ENCODE peak calls at places on chromosomes 1 and 21, in ten cellular contexts. Z is activated CD4-positive, alpha-beta T cell treated with anti-CD3 and anti-CD28 coated beads, Interleukin-2, amount 10 ng/mL, durations not matched to agents 7 days and 5 days; N is M059J; U is fibroblast of the aortic adventitia; X is GM03348; R is T follicular helper cell; H is skeletal muscle cell; Q is glomerular endothelial cell; L is HEK293T; I is RPMI8226. F is an unnamed sample.

GRCh38 chr21:37249112-37249904 is 17.8 kb downstream of the VPS26C start:
- DNase-seq in Z (no peak), N (no peak), U (no peak), X (no peak), R (no peak), H (no peak), Q (no peak), L (no peak), I (no peak), F (no peak)

GRCh38 chr1:117180571-117180970 is 30.2 kb downstream of the VTCN1 start:
- DNase-seq in Z (no peak), N (no peak), U (no peak), X (no peak), R (no peak), H (no peak), Q (no peak), L (no peak), I (no peak), F (no peak)

GRCh38 chr1:205587576-205587975 is 44.2 kb downstream of the ELK4 start:
- DNase-seq in Z (no peak), N (no peak), U (no peak), X (no peak), R (no peak), H (no peak), Q (no peak), L (no peak), I (no peak), F (no peak)

GRCh38 chr1:109493805-109494539 is at the start of gene CYB561D1:
- DNase-seq in Z (peak), N (peak), U (peak), X (peak), R (peak), H (peak), Q (no peak), L (peak), I (peak), F (peak)

GRCh38 chr1:238063454-238063853 is 172.7 kb upstream of the ZP4 start:
- DNase-seq in Z (no peak), N (peak), U (peak), X (no peak), R (no peak), H (peak), Q (no peak), L (no peak), I (peak), F (no peak)

GRCh38 chr1:100168051-100168450 is 10.0 kb downstream of the LRRC39 start:
- DNase-seq in Z (no peak), N (no peak), U (no peak), X (no peak), R (no peak), H (no peak), Q (no peak), L (no peak), I (no peak), F (no peak)

GRCh38 chr1:17516303-17517214 is 22.9 kb upstream of the ARHGEF10L start:
- DNase-seq in Z (no peak), N (no peak), U (no peak), X (no peak), R (no peak), H (no peak), Q (no peak), L (no peak), I (no peak), F (no peak)

GRCh38 chr1:116908821-116909510 is 750 bp upstream of the PTGFRN start:
- DNase-seq in Z (no peak), N (no peak), U (no peak), X (no peak), R (no peak), H (no peak), Q (no peak), L (no peak), I (no peak), F (no peak)

GRCh38 chr1:62140666-62141065 is 54.0 kb upstream of the L1TD1 start:
- DNase-seq in Z (no peak), N (no peak), U (no peak), X (no peak), R (no peak), H (no peak), Q (no peak), L (no peak), I (no peak), F (no peak)

GRCh38 chr1:240287722-240288121 is 196.0 kb downstream of the FMN2 start:
- DNase-seq in Z (no peak), N (no peak), U (no peak), X (no peak), R (no peak), H (no peak), Q (no peak), L (no peak), I (no peak), F (no peak)

GRCh38 chr21:37580690-37581089 is 214.1 kb downstream of the DYRK1A start:
- DNase-seq in Z (no peak), N (no peak), U (no peak), X (no peak), R (no peak), H (peak), Q (peak), L (no peak), I (no peak), F (no peak)

GRCh38 chr1:160328171-160328570 is 14.9 kb downstream of the COPA start:
- DNase-seq in Z (no peak), N (no peak), U (no peak), X (no peak), R (no peak), H (no peak), Q (no peak), L (no peak), I (no peak), F (no peak)

GRCh38 chr1:1510912-1511532 is 940 bp upstream of the ATAD3A start:
- DNase-seq in Z (peak), N (peak), U (peak), X (no peak), R (no peak), H (no peak), Q (no peak), L (no peak), I (peak), F (peak)

GRCh38 chr21:39852021-39852721 is 15.1 kb upstream of the PCP4 start:
- DNase-seq in Z (no peak), N (peak), U (no peak), X (no peak), R (no peak), H (no peak), Q (no peak), L (no peak), I (peak), F (no peak)

GRCh38 chr21:42289926-42290325 is 25.3 kb downstream of the TFF3 start:
- DNase-seq in Z (no peak), N (no peak), U (no peak), X (no peak), R (no peak), H (no peak), Q (no peak), L (no peak), I (no peak), F (no peak)

GRCh38 chr1:167805041-167805556 is 83.3 kb downstream of the MPZL1 start:
- DNase-seq in Z (peak), N (no peak), U (no peak), X (no peak), R (no peak), H (no peak), Q (no peak), L (no peak), I (no peak), F (peak)

GRCh38 chr1:89894210-89894668 is 73.4 kb downstream of the LRRC8D start:
- DNase-seq in Z (no peak), N (peak), U (peak), X (peak), R (no peak), H (peak), Q (peak), L (no peak), I (no peak), F (no peak)

GRCh38 chr1:165279831-165280351 is 76.6 kb downstream of the LMX1A start:
- DNase-seq in Z (no peak), N (no peak), U (no peak), X (no peak), R (no peak), H (no peak), Q (no peak), L (no peak), I (no peak), F (no peak)

GRCh38 chr1:21937372-21938121 is 437 bp upstream of the HSPG2 start:
- DNase-seq in Z (peak), N (peak), U (peak), X (peak), R (peak), H (no peak), Q (no peak), L (peak), I (no peak), F (peak)

GRCh38 chr1:200248541-200248940 is 161.3 kb downstream of the ZNF281 start:
- DNase-seq in Z (no peak), N (no peak), U (no peak), X (no peak), R (no peak), H (no peak), Q (no peak), L (peak), I (no peak), F (no peak)

GRCh38 chr1:205447457-205448415 is 8.1 kb downstream of the BLACAT1 start:
- DNase-seq in Z (no peak), N (peak), U (peak), X (no peak), R (no peak), H (no peak), Q (no peak), L (no peak), I (no peak), F (no peak)

GRCh38 chr1:15726508-15726907 is 9.6 kb upstream of the SLC25A34 start:
- DNase-seq in Z (no peak), N (no peak), U (no peak), X (no peak), R (no peak), H (no peak), Q (no peak), L (no peak), I (no peak), F (no peak)